ENCODE peak calls at places on chromosome 3, in seven cellular contexts. One of them, this sample, is unnamed.

GRCh38 chr3:44923634-44924033 is 49.2 kb downstream of the TGM4 start:
- DNase-seq in neuronal stem cell: no peak
- DNase-seq in B cell: no peak
- DNase-seq in H4: no peak
- DNase-seq in Right ventricle myocardium superior: no peak
- DNase-seq in A673: no peak
- DNase-seq in iris pigment epithelial cell: no peak
- DNase-seq in this sample: no peak

GRCh38 chr3:117788499-117788898 is 1078.9 kb downstream of the TUSC7 start:
- DNase-seq in neuronal stem cell: no peak
- DNase-seq in B cell: no peak
- DNase-seq in H4: no peak
- DNase-seq in Right ventricle myocardium superior: no peak
- DNase-seq in A673: no peak
- DNase-seq in iris pigment epithelial cell: no peak
- DNase-seq in this sample: no peak

GRCh38 chr3:122305818-122306621 is 19.0 kb upstream of the CSTA start:
- DNase-seq in neuronal stem cell: no peak
- DNase-seq in B cell: no peak
- DNase-seq in H4: no peak
- DNase-seq in Right ventricle myocardium superior: no peak
- DNase-seq in A673: peak; percentile 19
- DNase-seq in iris pigment epithelial cell: no peak
- DNase-seq in this sample: no peak

GRCh38 chr3:190718691-190719090 is 143.8 kb downstream of the GMNC start:
- DNase-seq in neuronal stem cell: no peak
- DNase-seq in B cell: no peak
- DNase-seq in H4: peak; percentile 36
- DNase-seq in Right ventricle myocardium superior: no peak
- DNase-seq in A673: no peak
- DNase-seq in iris pigment epithelial cell: peak; percentile 76
- DNase-seq in this sample: no peak

GRCh38 chr3:49411550-49411967 is 217 bp downstream of the RHOA start:
- DNase-seq in neuronal stem cell: no peak
- DNase-seq in B cell: peak; percentile 65
- DNase-seq in H4: no peak
- DNase-seq in Right ventricle myocardium superior: peak; percentile 78
- DNase-seq in A673: no peak
- DNase-seq in iris pigment epithelial cell: no peak
- DNase-seq in this sample: peak; percentile 54

GRCh38 chr3:71064976-71065763 is 518.4 kb downstream of the FOXP1 start:
- DNase-seq in neuronal stem cell: peak; percentile 67
- DNase-seq in B cell: peak; percentile 71
- DNase-seq in H4: no peak
- DNase-seq in Right ventricle myocardium superior: peak; percentile 74
- DNase-seq in A673: peak; percentile 45
- DNase-seq in iris pigment epithelial cell: peak; percentile 61
- DNase-seq in this sample: no peak

GRCh38 chr3:109396811-109397210 is 59.5 kb upstream of the DPPA4 start:
- DNase-seq in neuronal stem cell: no peak
- DNase-seq in B cell: no peak
- DNase-seq in H4: no peak
- DNase-seq in Right ventricle myocardium superior: no peak
- DNase-seq in A673: no peak
- DNase-seq in iris pigment epithelial cell: no peak
- DNase-seq in this sample: no peak

GRCh38 chr3:160444411-160444810 is 5.2 kb downstream of the TRIM59 start:
- DNase-seq in neuronal stem cell: no peak
- DNase-seq in B cell: no peak
- DNase-seq in H4: no peak
- DNase-seq in Right ventricle myocardium superior: no peak
- DNase-seq in A673: no peak
- DNase-seq in iris pigment epithelial cell: no peak
- DNase-seq in this sample: no peak

GRCh38 chr3:120678984-120679383 is 3.1 kb downstream of the HGD start:
- DNase-seq in neuronal stem cell: no peak
- DNase-seq in B cell: no peak
- DNase-seq in H4: no peak
- DNase-seq in Right ventricle myocardium superior: no peak
- DNase-seq in A673: no peak
- DNase-seq in iris pigment epithelial cell: peak; percentile 28
- DNase-seq in this sample: no peak

GRCh38 chr3:46371802-46372340 is 1.1 kb downstream of the CCR5 start:
- DNase-seq in neuronal stem cell: no peak
- DNase-seq in B cell: no peak
- DNase-seq in H4: no peak
- DNase-seq in Right ventricle myocardium superior: no peak
- DNase-seq in A673: no peak
- DNase-seq in iris pigment epithelial cell: no peak
- DNase-seq in this sample: no peak

GRCh38 chr3:124606180-124606579 is 124.1 kb upstream of the UMPS start:
- DNase-seq in neuronal stem cell: no peak
- DNase-seq in B cell: no peak
- DNase-seq in H4: no peak
- DNase-seq in Right ventricle myocardium superior: no peak
- DNase-seq in A673: no peak
- DNase-seq in iris pigment epithelial cell: no peak
- DNase-seq in this sample: no peak

GRCh38 chr3:14435175-14436011 is 33.0 kb downstream of the SLC6A6 start:
- DNase-seq in neuronal stem cell: no peak
- DNase-seq in B cell: no peak
- DNase-seq in H4: no peak
- DNase-seq in Right ventricle myocardium superior: no peak
- DNase-seq in A673: no peak
- DNase-seq in iris pigment epithelial cell: no peak
- DNase-seq in this sample: no peak

GRCh38 chr3:50189274-50189673 is 2.1 kb upstream of the GNAT1 start:
- DNase-seq in neuronal stem cell: peak; percentile 66
- DNase-seq in B cell: no peak
- DNase-seq in H4: peak; percentile 59
- DNase-seq in Right ventricle myocardium superior: peak; percentile 82
- DNase-seq in A673: peak; percentile 77
- DNase-seq in iris pigment epithelial cell: peak; percentile 78
- DNase-seq in this sample: peak; percentile 86

GRCh38 chr3:4988815-4989648 is 9.8 kb downstream of the BHLHE40 start:
- DNase-seq in neuronal stem cell: no peak
- DNase-seq in B cell: no peak
- DNase-seq in H4: peak; percentile 95
- DNase-seq in Right ventricle myocardium superior: peak; percentile 60
- DNase-seq in A673: no peak
- DNase-seq in iris pigment epithelial cell: peak; percentile 61
- DNase-seq in this sample: peak; percentile 71

GRCh38 chr3:122586098-122586497 is 8.6 kb downstream of the PARP15 start:
- DNase-seq in neuronal stem cell: no peak
- DNase-seq in B cell: no peak
- DNase-seq in H4: no peak
- DNase-seq in Right ventricle myocardium superior: no peak
- DNase-seq in A673: no peak
- DNase-seq in iris pigment epithelial cell: no peak
- DNase-seq in this sample: no peak

GRCh38 chr3:170056710-170057454 is 19.1 kb downstream of the GPR160 start:
- DNase-seq in neuronal stem cell: no peak
- DNase-seq in B cell: no peak
- DNase-seq in H4: no peak
- DNase-seq in Right ventricle myocardium superior: no peak
- DNase-seq in A673: no peak
- DNase-seq in iris pigment epithelial cell: no peak
- DNase-seq in this sample: no peak

GRCh38 chr3:74127261-74127660 is 487.2 kb downstream of the CNTN3 start:
- DNase-seq in neuronal stem cell: no peak
- DNase-seq in B cell: no peak
- DNase-seq in H4: no peak
- DNase-seq in Right ventricle myocardium superior: no peak
- DNase-seq in A673: no peak
- DNase-seq in iris pigment epithelial cell: peak; percentile 77
- DNase-seq in this sample: no peak

This sample was measured in SW480.